ENCODE peak calls at places on chromosomes 4 and X, in six cellular contexts. W is activated CD4-positive, alpha-beta T cell treated with anti-CD3 and anti-CD28 coated beads, Interleukin-2, amount 50 U/mL, for 1 hour; T is LoVo; F is neural crest cell; X is H54; Y is H1. E is an unnamed sample.

GRCh38 chrX:78655642-78656041 is 3.5 kb downstream of the RTL3 start:
- DNase-seq in W (no peak), T (no peak), F (no peak), X (no peak), Y (no peak), E (no peak)

GRCh38 chr4:128528793-128529553 is 241.4 kb upstream of the PGRMC2 start:
- DNase-seq in W (no peak), T (peak), F (no peak), X (peak), Y (peak), E (no peak)

GRCh38 chr4:72473434-72473900 is 95.6 kb downstream of the ADAMTS3 start:
- DNase-seq in W (no peak), T (no peak), F (no peak), X (no peak), Y (no peak), E (no peak)

GRCh38 chrX:39948564-39948963 is 149.2 kb downstream of the BCOR start:
- DNase-seq in W (no peak), T (no peak), F (no peak), X (no peak), Y (no peak), E (no peak)

GRCh38 chrX:71210829-71211228 is 12.2 kb upstream of the GJB1 start:
- DNase-seq in W (no peak), T (no peak), F (no peak), X (no peak), Y (no peak), E (no peak)

GRCh38 chr4:40212674-40213504 is 16.1 kb downstream of the RHOH start:
- DNase-seq in W (no peak), T (no peak), F (no peak), X (no peak), Y (no peak), E (no peak)

GRCh38 chr4:77014256-77014655 is 61.5 kb downstream of the CCNI start:
- DNase-seq in W (no peak), T (no peak), F (no peak), X (no peak), Y (no peak), E (no peak)

GRCh38 chr4:172830295-172830764 is 338.3 kb upstream of the GALNT7 start:
- DNase-seq in W (no peak), T (peak), F (no peak), X (no peak), Y (no peak), E (no peak)

GRCh38 chrX:38552721-38553120 is 8.6 kb upstream of the TSPAN7 start:
- DNase-seq in W (no peak), T (no peak), F (no peak), X (no peak), Y (no peak), E (no peak)

GRCh38 chrX:97159916-97160800 is 276.4 kb downstream of the RPA4 start:
- DNase-seq in W (no peak), T (peak), F (peak), X (no peak), Y (no peak), E (no peak)

GRCh38 chr4:183504930-183505555 is at the start of gene ING2:
- DNase-seq in W (no peak), T (peak), F (no peak), X (peak), Y (no peak), E (peak)

GRCh38 chr4:7928711-7929505 is 10.8 kb downstream of the AFAP1 start:
- DNase-seq in W (no peak), T (no peak), F (no peak), X (no peak), Y (no peak), E (no peak)

GRCh38 chrX:37786666-37787337 is 6.9 kb downstream of the CYBB start:
- DNase-seq in W (no peak), T (no peak), F (no peak), X (no peak), Y (no peak), E (no peak)

E was measured in naive thymus-derived CD8-positive, alpha-beta T cell.